ENCODE peak calls at places on chromosomes 1 and 21, in eight cellular contexts. J is SK-N-SH, Y is GM23338, M is HCT116, T is GM12878, R is K562, C is Panc1, Q is HepG2. S is an unnamed sample. For H3K27me3, the result is how much of the 10 kb centered on the place peaks cover.

GRCh38 chr1:218374972-218375371 is 29.8 kb downstream of the TGFB2 start:
- DNase-seq in J (no peak), Y (no peak), M (no peak), T (no peak), R (no peak), C (no peak), Q (no peak), S (no peak)

GRCh38 chr1:56866656-56867055 is 12.1 kb downstream of the C8A start:
- DNase-seq in J (no peak), Y (no peak), M (no peak), T (no peak), R (no peak), C (no peak), Q (no peak), S (no peak)

GRCh38 chr1:107135466-107135865 is 5.4 kb upstream of the NTNG1 start:
- DNase-seq in J (no peak), Y (peak), M (no peak), T (no peak), R (no peak), C (no peak), Q (peak), S (no peak)

GRCh38 chr1:36236302-36236701 is 12.1 kb downstream of the THRAP3 start:
- DNase-seq in J (no peak), Y (no peak), M (no peak), T (no peak), R (no peak), C (no peak), Q (no peak), S (no peak)

GRCh38 chr1:221567859-221568507 is 173.9 kb downstream of the DUSP10 start:
- DNase-seq in J (no peak), Y (no peak), M (no peak), T (no peak), R (no peak), C (no peak), Q (no peak), S (no peak)

GRCh38 chr1:53541761-53542550 is 82.8 kb downstream of the DMRTB1 start:
- DNase-seq in J (no peak), Y (peak), M (peak), T (no peak), R (peak), C (no peak), Q (no peak), S (no peak)

GRCh38 chr1:247180581-247180980 is 8.8 kb upstream of the ZNF124 start:
- DNase-seq in J (no peak), Y (no peak), M (no peak), T (no peak), R (no peak), C (no peak), Q (no peak), S (no peak)

GRCh38 chr1:30762152-30762930 is 4.8 kb upstream of the LAPTM5 start:
- DNase-seq in J (no peak), Y (no peak), M (no peak), T (no peak), R (no peak), C (no peak), Q (no peak), S (no peak)

GRCh38 chr1:17014671-17015567 is 3.2 kb upstream of the ATP13A2 start:
- DNase-seq in J (no peak), Y (peak), M (no peak), T (no peak), R (no peak), C (no peak), Q (no peak), S (no peak)

GRCh38 chr1:245056913-245057312 is 97.9 kb upstream of the KIF26B start:
- DNase-seq in J (no peak), Y (no peak), M (no peak), T (no peak), R (no peak), C (no peak), Q (no peak), S (peak)

GRCh38 chr1:99573431-99574217 is 72.3 kb upstream of the PALMD start:
- DNase-seq in J (no peak), Y (no peak), M (no peak), T (no peak), R (no peak), C (no peak), Q (no peak), S (no peak)

GRCh38 chr1:207321790-207322530 is 482 bp downstream of the CD55 start:
- DNase-seq in J (no peak), Y (peak), M (no peak), T (no peak), R (no peak), C (no peak), Q (no peak), S (peak)

GRCh38 chr1:41015281-41015680 is 6.2 kb downstream of the SLFNL1 start:
- DNase-seq in J (peak), Y (no peak), M (no peak), T (no peak), R (no peak), C (no peak), Q (no peak), S (no peak)

GRCh38 chr21:39022901-39023693 is 160.2 kb downstream of the PSMG1 start:
- DNase-seq in J (no peak), Y (peak), M (no peak), T (no peak), R (no peak), C (no peak), Q (peak), S (no peak)

GRCh38 chr1:23825076-23825761 is at the start of gene HMGCL:
- DNase-seq in J (peak), Y (peak), M (peak), T (peak), R (peak), C (no peak), Q (peak), S (peak)

GRCh38 chr1:29584816-29585600 is 348.7 kb downstream of the PTPRU start:
- DNase-seq in J (no peak), Y (no peak), M (no peak), T (no peak), R (no peak), C (no peak), Q (no peak), S (no peak)

GRCh38 chr1:227785094-227785811 is 30.2 kb upstream of the PRSS38 start:
- DNase-seq in J (no peak), Y (no peak), M (no peak), T (no peak), R (no peak), C (no peak), Q (no peak), S (no peak)

GRCh38 chr1:53362270-53362669 is 34.4 kb upstream of the LRP8 start:
- DNase-seq in J (no peak), Y (no peak), M (no peak), T (no peak), R (no peak), C (no peak), Q (no peak), S (no peak)

GRCh38 chr1:180975551-180975950 is 47.1 kb downstream of the STX6 start:
- DNase-seq in J (no peak), Y (no peak), M (no peak), T (no peak), R (no peak), C (no peak), Q (no peak), S (peak)

GRCh38 chr1:10556430-10557005 is 81.8 kb downstream of the PEX14 start:
- DNase-seq in J (no peak), Y (peak), M (no peak), T (no peak), R (peak), C (no peak), Q (no peak), S (no peak)

GRCh38 chr21:46152939-46153258 is 2.5 kb downstream of the FTCD start:
- DNase-seq in J (no peak), Y (no peak), M (no peak), T (no peak), R (no peak), C (no peak), Q (no peak), S (no peak)

DNA sequence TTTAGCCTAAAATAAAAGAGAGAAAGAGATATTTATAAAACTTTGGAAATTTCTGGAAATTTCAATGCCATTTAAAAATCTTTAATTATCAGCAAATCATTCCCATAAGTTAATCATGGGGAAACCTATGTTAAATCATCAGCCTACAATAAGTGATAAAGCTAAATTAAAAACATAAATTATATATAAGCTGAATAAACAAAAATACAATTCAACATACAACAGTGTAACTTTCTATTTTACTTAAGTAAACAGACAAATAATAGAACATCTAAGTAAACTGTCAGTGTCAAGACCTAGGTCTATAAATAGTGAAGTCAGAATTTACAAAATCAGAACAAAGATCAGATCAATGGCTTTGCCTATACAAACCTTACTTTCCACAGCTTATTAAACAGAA is 57.5 kb downstream of the EPRS1 start:
- DNase-seq in J (no peak), Y (no peak), M (no peak), T (no peak), R (no peak), C (no peak), Q (no peak), S (no peak)
- TF ChIP-seq REST in J (no peak), Y (no peak), M (no peak), T (no peak), R (no peak), C (no peak), Q (no peak), S (no peak)

DNA sequence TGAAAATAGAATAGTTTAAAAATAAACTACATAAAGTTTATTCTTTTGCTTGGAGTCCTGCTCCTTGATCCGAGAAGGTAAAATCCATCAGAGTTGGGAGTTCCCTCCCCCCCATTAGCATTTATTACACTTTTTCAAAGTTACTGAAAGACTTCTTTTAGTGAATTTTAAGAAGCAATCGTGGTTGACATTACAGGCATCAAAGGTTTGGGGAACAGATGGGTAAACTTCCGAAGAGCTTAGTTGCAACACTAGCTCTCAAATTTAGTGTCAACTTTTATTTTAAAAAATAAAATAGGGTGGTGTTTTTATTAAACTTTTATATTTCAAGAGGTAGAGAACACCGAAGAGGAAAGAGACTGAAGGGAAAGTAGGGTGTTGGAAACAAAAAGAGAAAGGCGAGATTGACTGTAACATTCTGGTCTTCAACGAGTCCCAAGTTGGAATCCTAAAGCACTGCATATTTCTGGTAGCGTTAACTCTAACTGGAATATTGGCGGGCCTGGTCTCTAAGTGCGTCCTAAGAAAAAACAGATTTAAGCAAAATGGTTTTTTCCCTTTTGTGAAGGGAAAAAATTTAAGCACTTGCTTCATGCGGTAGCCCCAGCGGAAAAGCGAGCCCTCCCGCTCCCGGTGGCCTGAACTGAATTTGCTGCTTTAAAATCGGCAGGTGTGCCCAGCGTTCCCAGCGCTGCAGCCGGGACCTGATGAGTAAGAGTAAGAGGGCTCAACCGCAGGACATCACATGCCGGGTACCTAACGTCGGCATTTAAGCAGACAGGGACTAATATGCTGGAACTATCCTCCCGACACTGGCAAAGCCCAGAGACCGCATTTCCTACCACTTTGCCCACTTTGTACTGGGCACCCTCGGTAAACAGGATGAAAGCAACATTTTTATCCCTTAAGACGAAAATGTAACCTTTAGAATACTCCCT is 30.6 kb upstream of the NFIA start:
- DNase-seq in J (no peak), Y (peak), M (no peak), T (no peak), R (no peak), C (no peak), Q (no peak), S (no peak)
- H3K27me3 ChIP-seq in J (under half), Y (half or more), M (under half), T (under half), R (under half), C (under half), Q (under half), S (half or more)

GRCh38 chr1:117586747-117587478 is 18.9 kb upstream of the TENT5C start:
- DNase-seq in J (no peak), Y (no peak), M (no peak), T (no peak), R (no peak), C (no peak), Q (no peak), S (no peak)
- TF ChIP-seq CTCF in J (no peak), Y (no peak), M (no peak), T (no peak), R (peak), C (no peak), Q (no peak), S (no peak)

GRCh38 chr1:14412235-14412634 is 186.2 kb upstream of the KAZN start:
- DNase-seq in J (no peak), Y (no peak), M (no peak), T (no peak), R (no peak), C (no peak), Q (no peak), S (no peak)

GRCh38 chr1:14413809-14414208 is 184.7 kb upstream of the KAZN start:
- DNase-seq in J (no peak), Y (no peak), M (no peak), T (no peak), R (no peak), C (no peak), Q (no peak), S (no peak)

GRCh38 chr1:14420686-14421085 is 177.8 kb upstream of the KAZN start:
- DNase-seq in J (no peak), Y (no peak), M (no peak), T (no peak), R (no peak), C (no peak), Q (no peak), S (no peak)

DNA sequence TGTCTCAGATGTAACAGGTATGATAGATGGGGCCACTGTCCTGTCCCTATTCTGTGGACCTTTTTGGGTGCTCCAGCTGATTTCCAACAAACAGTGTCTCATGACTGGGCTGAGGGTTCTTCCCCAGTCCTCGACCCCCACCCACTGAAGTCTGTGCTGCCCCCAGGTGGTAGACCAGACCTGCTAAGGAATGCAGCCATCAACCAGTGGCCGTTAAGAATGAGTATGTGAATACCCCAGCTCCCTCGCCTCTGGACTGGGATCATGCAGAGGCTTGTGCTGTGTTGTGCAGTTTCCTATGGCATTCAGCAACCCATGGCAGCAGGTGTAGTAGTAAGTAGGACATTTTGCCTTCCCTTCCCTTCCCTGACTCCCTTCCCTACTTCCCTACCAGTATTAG is 183.1 kb upstream of the KAZN start:
- DNase-seq in J (peak), Y (peak), M (no peak), T (no peak), R (peak), C (no peak), Q (no peak), S (no peak)
- TF ChIP-seq REST in J (no peak), Y (no peak), M (no peak), T (no peak), R (no peak), C (no peak), Q (no peak), S (no peak)

GRCh38 chr1:3067671-3068399 is 1.2 kb upstream of the PRDM16 start:
- DNase-seq in J (no peak), Y (peak), M (no peak), T (no peak), R (no peak), C (no peak), Q (no peak), S (no peak)
- H3K27me3 ChIP-seq in J (half or more), Y (half or more), M (under half), T (under half), R (under half), C (under half), Q (under half), S (under half)

GRCh38 chr1:15876357-15876756 is 28.9 kb downstream of the SPEN start:
- DNase-seq in J (no peak), Y (peak), M (no peak), T (no peak), R (peak), C (no peak), Q (no peak), S (no peak)
- TF ChIP-seq CTCF in J (no peak), Y (peak), M (no peak), T (no peak), R (peak), C (no peak), Q (no peak), S (no peak)

S was measured in HL-60.